ENCODE peak calls at places on chromosome 2, in four cellular contexts. Z is A549, X is cardiac fibroblast, D is transverse colon. T is an unnamed sample.

GRCh38 chr2:175834472-175834871 is 167.6 kb downstream of the LNPK start:
- DNase-seq in Z (no peak), D (no peak), X (no peak), T (no peak)

GRCh38 chr2:237324446-237325236 is 89.3 kb downstream of the COL6A3 start:
- DNase-seq in X (no peak), D (peak; percentile 41), Z (no peak), T (no peak)

GRCh38 chr2:66495788-66496640 is 61.1 kb downstream of the MEIS1 start:
- DNase-seq in Z (peak; percentile 74), D (no peak), X (peak; percentile 94), T (peak; percentile 31)

GRCh38 chr2:10962004-10962403 is 50.3 kb downstream of the KCNF1 start:
- DNase-seq in Z (no peak), X (no peak), D (no peak), T (no peak)

GRCh38 chr2:99852376-99852934 is 289.9 kb downstream of the AFF3 start:
- DNase-seq in X (no peak), D (no peak), Z (no peak), T (no peak)

GRCh38 chr2:136164377-136164776 is 46.4 kb upstream of the CXCR4 start:
- DNase-seq in D (no peak), Z (no peak), X (no peak), T (no peak)

GRCh38 chr2:82790277-82791021 is 1668.6 kb downstream of the SUCLG1 start:
- DNase-seq in Z (peak; percentile 13), X (peak; percentile 64), D (no peak), T (no peak)

GRCh38 chr2:234033174-234033573 is 17.3 kb upstream of the SPP2 start:
- DNase-seq in Z (no peak), X (peak; percentile 54), D (no peak), T (peak; percentile 51)

GRCh38 chr2:170984079-170984478 is 55.0 kb downstream of the GORASP2 start:
- DNase-seq in Z (no peak), D (no peak), X (no peak), T (no peak)

GRCh38 chr2:84126084-84126483 is 333.0 kb downstream of the SUCLG1 start:
- DNase-seq in D (no peak), X (no peak), Z (no peak), T (no peak)

GRCh38 chr2:50143822-50144575 is 887.9 kb downstream of the NRXN1 start:
- DNase-seq in D (no peak), X (peak; percentile 70), Z (peak; percentile 57), T (peak; percentile 13)

GRCh38 chr2:27763907-27764267 is 7.6 kb upstream of the MRPL33 start:
- DNase-seq in X (no peak), D (no peak), Z (no peak), T (no peak)

GRCh38 chr2:27762951-27763906 is 8.3 kb upstream of the MRPL33 start:
- DNase-seq in D (no peak), X (no peak), Z (no peak), T (no peak)

GRCh38 chr2:27771202-27771547 is 344 bp upstream of the MRPL33 start:
- DNase-seq in D (no peak), Z (no peak), X (no peak), T (no peak)

GRCh38 chr2:27766287-27766661 is 5.2 kb upstream of the MRPL33 start:
- DNase-seq in D (no peak), X (no peak), Z (no peak), T (no peak)

GRCh38 chr2:27765621-27766286 is 5.8 kb upstream of the MRPL33 start:
- DNase-seq in D (peak; percentile 66), Z (peak; percentile 37), X (peak; percentile 44), T (no peak)
- H3K4me3 ChIP-seq in D (peak overlapping the region; percentile 2), Z (no peak overlapping the region), X (no peak overlapping the region), T (peak overlapping the region; percentile 43)

GRCh38 chr2:55415300-55415699 is 4.4 kb downstream of the CCDC88A start:
- DNase-seq in D (no peak), Z (no peak), X (no peak), T (no peak)

GRCh38 chr2:55418072-55418471 is 1.6 kb downstream of the CCDC88A start:
- DNase-seq in D (no peak), X (peak; percentile 22), Z (no peak), T (no peak)

GRCh38 chr2:55419236-55419513 is 481 bp downstream of the CCDC88A start:
- DNase-seq in X (peak; percentile 39), D (peak; percentile 24), Z (peak; percentile 62), T (no peak)

GRCh38 chr2:55418512-55419235 is 982 bp downstream of the CCDC88A start:
- DNase-seq in D (no peak), X (peak; percentile 18), Z (peak; percentile 22), T (no peak)

DNA sequence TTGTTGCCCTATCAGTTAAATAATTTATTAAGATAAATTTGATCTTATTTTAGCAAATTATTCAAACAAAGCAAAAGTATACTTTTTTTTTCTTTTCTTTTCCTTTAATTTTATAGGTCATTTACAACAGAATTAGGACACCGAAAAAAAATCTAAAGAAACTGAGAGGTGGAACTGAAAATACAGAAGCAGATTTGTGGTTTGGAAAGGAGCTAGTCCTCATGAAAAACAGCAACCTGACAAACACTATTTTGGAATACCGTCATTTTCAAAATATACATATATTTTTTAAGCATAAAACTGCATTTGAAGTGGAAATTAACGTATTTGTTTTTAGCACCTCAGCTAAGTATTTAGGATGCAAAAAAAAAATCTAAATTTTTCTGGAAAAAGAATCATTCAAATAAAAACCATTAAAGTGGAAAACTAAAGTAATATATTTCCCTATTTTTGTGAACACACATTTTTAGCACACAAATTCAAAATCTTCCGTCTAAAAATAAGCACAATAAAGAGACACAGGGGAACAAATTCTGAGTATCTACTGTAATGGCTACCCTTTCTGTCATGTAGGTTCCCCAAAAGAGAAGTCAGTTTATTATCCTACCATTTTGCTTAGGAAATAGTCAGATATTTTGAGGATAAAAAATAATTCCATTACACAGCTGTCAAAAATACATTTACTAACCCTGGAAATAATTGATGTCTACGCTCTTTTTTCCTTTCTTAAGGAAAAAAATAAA is 2.7 kb downstream of the CCDC88A start:
- DNase-seq in Z (no peak), D (no peak), X (no peak), T (no peak)
- H3K4me3 ChIP-seq in Z (peak overlapping the region; percentile 70), D (no peak overlapping the region), X (peak overlapping the region; percentile 93), T (peak overlapping the region; percentile 75)

DNA sequence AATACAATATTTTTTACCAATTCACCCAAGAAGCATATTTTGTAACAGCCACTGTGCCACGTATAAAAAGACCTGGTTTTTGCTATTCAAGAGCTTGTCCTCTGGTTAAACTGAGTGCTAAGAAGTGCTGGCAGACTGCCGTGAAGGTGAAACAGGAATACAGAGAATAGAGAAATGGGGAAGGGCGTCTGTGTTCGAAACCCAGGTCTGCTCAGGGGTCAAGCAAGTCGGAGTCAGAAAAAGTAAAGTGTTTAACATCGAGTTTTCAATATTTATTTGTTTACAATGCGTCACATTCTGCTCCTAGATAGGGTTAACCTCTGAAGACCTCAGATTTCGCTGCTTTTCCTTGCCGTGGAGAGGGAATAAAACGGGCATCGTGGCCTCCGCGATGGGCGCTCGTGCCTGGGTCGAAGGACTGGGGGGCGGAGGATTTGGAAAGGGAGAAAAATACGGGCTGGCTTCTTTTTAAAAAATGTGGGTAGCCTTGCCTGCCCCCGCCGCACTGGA is 1.2 kb upstream of the SNTG2 start:
- DNase-seq in Z (no peak), D (no peak), X (no peak), T (no peak)
- H3K4me3 ChIP-seq in Z (no peak overlapping the region), D (peak overlapping the region; percentile 38), X (peak overlapping the region; percentile 48), T (peak overlapping the region; percentile 52)

GRCh38 chr2:162009543-162009942 is 64.5 kb downstream of the DPP4 start:
- DNase-seq in D (no peak), Z (no peak), X (no peak), T (no peak)

GRCh38 chr2:162012565-162012869 is 61.5 kb downstream of the DPP4 start:
- DNase-seq in X (no peak), Z (no peak), D (no peak), T (no peak)

GRCh38 chr2:162014751-162015150 is 59.3 kb downstream of the DPP4 start:
- DNase-seq in D (no peak), X (peak; percentile 33), Z (no peak), T (no peak)

GRCh38 chr2:162013514-162014205 is 60.4 kb downstream of the DPP4 start:
- DNase-seq in D (no peak), Z (no peak), X (no peak), T (no peak)

GRCh38 chr2:162011718-162012564 is 62.1 kb downstream of the DPP4 start:
- DNase-seq in Z (no peak), X (no peak), D (no peak), T (no peak)
- H3K4me3 ChIP-seq in Z (no peak overlapping the region), X (no peak overlapping the region), D (no peak overlapping the region), T (no peak overlapping the region)

T was measured in epithelial cell of proximal tubule.